ENCODE peak calls at places on chromosomes 12 and 14, in nine cellular contexts. D, X, B, P, L, C, E, Y and I are unnamed samples.

GRCh38 chr14:72472845-72473244 is 421.1 kb downstream of the DPF3 start:
- DNase-seq in Y (no peak), B (no peak), P (no peak), X (peak; percentile 7), L (no peak), C (no peak), E (no peak), D (no peak), I (no peak)

GRCh38 chr14:74647834-74648361 is 35.9 kb upstream of the LTBP2 start:
- DNase-seq in D (no peak), X (no peak), B (no peak), E (no peak), Y (no peak), P (peak; percentile 62), C (peak; percentile 78), L (no peak), I (no peak)

GRCh38 chr12:104764225-104765073 is 193.6 kb downstream of the SLC41A2 start:
- DNase-seq in B (no peak), D (no peak), L (no peak), E (no peak), Y (no peak), X (no peak), P (no peak), C (no peak), I (no peak)

GRCh38 chr12:30694971-30695326 is 720 bp downstream of the IPO8 start:
- DNase-seq in B (peak; percentile 17), D (peak; percentile 18), E (peak; percentile 67), Y (no peak), P (no peak), X (peak; percentile 45), C (peak; percentile 56), L (peak; percentile 36), I (no peak)

GRCh38 chr14:100103261-100104005 is 38.2 kb downstream of the EVL start:
- DNase-seq in C (no peak), L (peak; percentile 51), Y (no peak), D (no peak), E (no peak), B (no peak), P (no peak), X (peak; percentile 78), I (no peak)

GRCh38 chr12:10098762-10099161 is at the start of gene CLEC1A:
- DNase-seq in X (no peak), C (no peak), Y (no peak), E (peak; percentile 32), L (no peak), D (no peak), B (no peak), P (peak; percentile 29), I (no peak)

GRCh38 chr12:117006333-117006732 is 92.9 kb downstream of the TESC start:
- DNase-seq in P (no peak), C (no peak), X (no peak), D (no peak), B (no peak), E (no peak), L (no peak), Y (no peak), I (no peak)

GRCh38 chr12:22729898-22730443 is 105.0 kb downstream of the ETNK1 start:
- DNase-seq in L (peak; percentile 93), Y (peak; percentile 18), E (no peak), D (no peak), B (no peak), C (peak; percentile 31), X (peak; percentile 75), P (no peak), I (peak; percentile 30)

GRCh38 chr14:74417201-74417600 is 8.8 kb downstream of the SYNDIG1L start:
- DNase-seq in P (no peak), E (no peak), Y (no peak), D (no peak), X (no peak), L (no peak), B (no peak), C (no peak), I (no peak)

GRCh38 chr12:92107621-92108131 is 38.0 kb downstream of the BTG1 start:
- DNase-seq in D (peak; percentile 10), L (no peak), P (no peak), X (no peak), Y (no peak), C (no peak), E (peak; percentile 30), B (no peak), I (no peak)

GRCh38 chr12:1917172-1918070 is 1.0 kb downstream of the CACNA2D4 start:
- DNase-seq in C (no peak), L (no peak), X (no peak), Y (no peak), E (no peak), B (peak; percentile 69), D (no peak), P (peak; percentile 9), I (no peak)

GRCh38 chr12:112905451-112906089 is 1.2 kb upstream of the OAS1 start:
- DNase-seq in X (no peak), C (peak; percentile 86), L (no peak), Y (no peak), P (no peak), B (no peak), D (no peak), E (no peak), I (no peak)

GRCh38 chr12:5716991-5717390 is 228.1 kb downstream of the ANO2 start:
- DNase-seq in P (no peak), C (no peak), Y (no peak), E (no peak), L (no peak), X (no peak), D (no peak), B (no peak), I (no peak)

GRCh38 chr12:75585309-75585708 is 73.9 kb upstream of the KRR1 start:
- DNase-seq in B (no peak), X (peak; percentile 76), L (peak; percentile 83), E (no peak), C (peak; percentile 54), Y (peak; percentile 46), D (no peak), P (no peak), I (no peak)

GRCh38 chr12:41972196-41972994 is 172.3 kb downstream of the GXYLT1 start:
- DNase-seq in L (no peak), E (peak; percentile 77), Y (no peak), B (no peak), P (no peak), X (no peak), C (no peak), D (no peak), I (no peak)

GRCh38 chr12:110774824-110775223 is 32.1 kb upstream of the PPP1CC start:
- DNase-seq in B (no peak), D (no peak), C (no peak), L (no peak), X (no peak), E (no peak), P (no peak), Y (no peak), I (no peak)

GRCh38 chr12:71478277-71478676 is 38.7 kb downstream of the LGR5 start:
- DNase-seq in D (no peak), E (no peak), C (no peak), P (no peak), L (no peak), B (no peak), X (no peak), Y (no peak), I (no peak)
- TF ChIP-seq CTCF in D (no peak), E (no peak), C (no peak), P (no peak), L (no peak), B (no peak), X (no peak), Y (no peak), I (peak; percentile 14)

DNA sequence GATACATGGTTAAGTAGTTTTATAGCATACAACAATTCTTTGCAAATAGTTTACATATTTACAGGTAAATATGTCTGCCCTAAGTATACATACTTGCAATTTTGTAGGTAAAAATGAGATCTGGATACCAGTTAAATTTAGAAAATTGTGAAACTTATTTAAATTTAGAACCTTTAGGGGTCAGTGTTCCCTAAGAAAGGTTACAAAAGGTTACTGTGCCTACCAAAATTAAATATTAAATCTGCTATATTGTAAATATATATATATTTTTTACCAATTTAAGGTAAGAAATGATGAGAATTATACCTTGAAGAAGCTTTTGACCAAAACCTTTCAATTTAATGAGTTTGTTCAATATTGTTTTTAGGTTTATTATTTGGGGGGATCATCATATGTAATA is 54.0 kb downstream of the MIPOL1 start:
- DNase-seq in C (no peak), L (no peak), Y (no peak), X (no peak), P (no peak), B (no peak), D (no peak), E (no peak), I (no peak)
- TF ChIP-seq CTCF in C (peak; percentile 25), L (peak; percentile 9), Y (no peak), X (no peak), P (no peak), B (no peak), D (peak; percentile 51), E (peak; percentile 2), I (no peak)

DNA sequence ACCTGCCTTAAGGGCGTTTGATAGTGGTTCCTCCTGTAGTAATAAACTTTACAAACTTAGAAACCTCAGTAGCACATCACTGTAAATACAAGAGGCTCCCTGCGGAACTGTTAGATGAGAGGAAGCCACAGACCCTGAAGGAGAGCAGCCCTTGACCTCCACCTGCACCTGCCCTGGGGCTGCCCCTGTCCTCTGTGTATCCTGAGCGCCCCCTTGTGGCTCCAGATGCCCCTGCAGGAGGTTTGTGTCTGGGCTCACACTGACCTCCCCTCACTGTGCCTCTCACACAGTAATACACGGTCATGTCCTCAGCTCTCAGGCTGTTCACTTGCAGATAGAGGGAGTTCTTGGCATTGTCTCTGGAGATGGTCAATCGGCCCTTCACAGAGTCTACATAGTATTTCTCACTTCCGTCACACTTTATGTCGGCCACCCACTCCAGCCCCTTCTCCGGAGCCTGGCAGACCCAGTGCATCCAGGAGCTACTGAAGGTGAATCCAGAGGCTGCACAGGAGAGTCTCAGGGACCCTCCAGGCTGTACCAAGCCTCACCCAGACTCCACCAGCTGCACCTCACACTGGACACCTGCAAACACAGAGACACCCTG is 1059.8 kb downstream of the TMEM121 start:
- DNase-seq in D (no peak), X (no peak), E (no peak), B (peak; percentile 56), Y (no peak), P (no peak), L (no peak), C (peak; percentile 59), I (no peak)
- TF ChIP-seq CTCF in D (no peak), X (no peak), E (no peak), B (peak; percentile 89), Y (no peak), P (no peak), L (no peak), C (peak; percentile 40), I (no peak)

DNA sequence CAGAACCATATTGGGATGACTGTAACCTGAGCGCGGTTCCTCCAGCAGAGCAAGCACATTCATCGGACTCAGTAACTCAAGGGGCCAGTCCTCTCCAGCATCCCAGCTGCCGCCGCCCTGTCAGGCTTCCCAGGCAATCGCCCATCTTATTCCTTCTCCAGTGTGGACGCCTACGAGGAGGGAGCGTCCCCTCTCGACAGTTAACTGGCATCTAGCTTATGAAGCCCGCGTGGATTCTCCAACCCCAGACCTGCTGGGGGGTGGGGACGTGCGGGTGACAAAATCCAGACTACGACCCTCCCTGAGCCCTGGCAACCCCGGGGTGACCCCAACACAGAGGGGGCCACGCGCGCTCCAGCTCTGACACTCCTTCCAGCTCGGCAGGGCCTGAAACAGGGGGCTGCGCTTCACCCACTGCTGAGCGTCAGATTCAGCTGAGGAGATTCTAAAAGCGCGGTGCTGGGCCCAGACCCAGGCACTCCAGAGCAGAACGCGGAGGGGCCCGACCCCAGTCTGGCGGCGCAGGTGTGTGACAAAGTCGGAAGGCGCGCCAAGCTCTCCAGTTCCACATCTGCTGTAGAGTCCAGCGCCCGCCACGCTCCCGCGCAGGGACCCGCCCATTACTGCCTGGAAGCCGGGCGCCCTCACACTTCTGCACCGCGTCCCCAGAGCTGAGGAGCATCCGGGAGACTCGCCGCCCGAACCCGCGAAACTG is 43.9 kb upstream of the ESR2 start:
- DNase-seq in D (peak; percentile 48), C (peak; percentile 73), L (peak; percentile 60), P (peak; percentile 34), E (peak; percentile 88), X (peak; percentile 55), Y (peak; percentile 26), B (no peak), I (no peak)
- TF ChIP-seq CTCF in D (no peak), C (no peak), L (peak; percentile 2), P (no peak), E (peak; percentile 24), X (no peak), Y (peak; percentile 17), B (no peak), I (peak; percentile 23)